ENCODE peak calls at places on chromosomes 12 and 14, in six cellular contexts. E, H, S, V, U and B are unnamed samples.

GRCh38 chr12:127531561-127531960 is 735.4 kb upstream of the TMEM132C start:
- DNase-seq in S (no peak), E (no peak), H (no peak), V (no peak), U (no peak), B (no peak)

GRCh38 chr14:94771191-94771905 is 1.4 kb upstream of the GSC start:
- DNase-seq in U (no peak), V (no peak), H (no peak), S (no peak), E (no peak), B (no peak)

GRCh38 chr14:59895721-59896120 is 24.2 kb upstream of the LRRC9 start:
- DNase-seq in U (no peak), E (no peak), V (no peak), S (no peak), H (no peak), B (no peak)

GRCh38 chr14:68631691-68632590 is 160.9 kb downstream of the ZFP36L1 start:
- DNase-seq in V (no peak), U (no peak), S (no peak), E (no peak), H (no peak), B (no peak)

GRCh38 chr12:31585271-31585670 is 5.7 kb downstream of the DENND5B start:
- DNase-seq in U (no peak), E (no peak), V (peak), H (peak), S (no peak), B (no peak)

GRCh38 chr12:49225551-49226166 is 36.8 kb upstream of the TUBA1A start:
- DNase-seq in S (no peak), V (peak), U (no peak), E (peak), H (peak), B (no peak)

GRCh38 chr12:27148373-27148772 is 66.0 kb upstream of the C12orf71 start:
- DNase-seq in S (no peak), E (no peak), H (no peak), U (no peak), V (no peak), B (no peak)

GRCh38 chr12:130555628-130556485 is 160.2 kb downstream of the RIMBP2 start:
- DNase-seq in S (no peak), U (no peak), E (no peak), V (no peak), H (no peak), B (no peak)

GRCh38 chr12:57852195-57852594 is 5.7 kb upstream of the CTDSP2 start:
- DNase-seq in V (no peak), S (no peak), E (peak), H (no peak), U (no peak), B (no peak)

GRCh38 chr14:72515779-72516770 is 377.8 kb downstream of the DPF3 start:
- DNase-seq in S (peak), E (peak), U (no peak), V (peak), H (peak), B (no peak)

GRCh38 chr12:96445743-96446655 is 43.4 kb upstream of the CFAP54 start:
- DNase-seq in E (no peak), V (peak), H (peak), U (no peak), S (no peak), B (peak)

GRCh38 chr14:88013750-88014349 is 8.9 kb downstream of the GPR65 start:
- DNase-seq in V (peak), S (peak), E (peak), U (peak), H (peak), B (peak)

GRCh38 chr12:3281588-3282150 is 204.5 kb downstream of the TSPAN9 start:
- DNase-seq in V (no peak), E (no peak), S (no peak), H (no peak), U (no peak), B (no peak)

GRCh38 chr12:96210376-96211055 is 16.3 kb downstream of the ELK3 start:
- DNase-seq in U (no peak), H (no peak), S (peak), E (peak), V (no peak), B (no peak)

GRCh38 chr14:92490239-92490959 is 23.2 kb upstream of the RIN3 start:
- DNase-seq in E (no peak), S (peak), V (no peak), H (peak), U (no peak), B (no peak)

GRCh38 chr12:9647825-9648700 is 21.4 kb upstream of the CLEC2D start:
- DNase-seq in U (peak), E (peak), V (peak), H (peak), S (peak), B (peak)

GRCh38 chr12:83841620-83842019 is 1071.0 kb downstream of the SLC6A15 start:
- DNase-seq in H (no peak), E (no peak), S (no peak), U (no peak), V (peak), B (peak)

GRCh38 chr14:92040431-92041040 is 677 bp upstream of the TRIP11 start:
- DNase-seq in V (peak), U (no peak), S (no peak), E (no peak), H (peak), B (peak)

GRCh38 chr14:77204457-77204796 is 22.8 kb downstream of the TMEM63C start:
- DNase-seq in E (no peak), S (no peak), U (no peak), V (no peak), H (no peak), B (no peak)

GRCh38 chr14:53458368-53458814 is 305.3 kb upstream of the DDHD1 start:
- DNase-seq in U (no peak), S (no peak), H (peak), E (no peak), V (peak), B (peak)

GRCh38 chr12:117685115-117685926 is 283.5 kb downstream of the KSR2 start:
- DNase-seq in E (peak), S (no peak), U (peak), V (peak), H (no peak), B (no peak)

GRCh38 chr12:66118240-66118891 is 12.2 kb downstream of the LLPH start:
- DNase-seq in U (no peak), S (no peak), V (no peak), E (no peak), H (peak), B (peak)

GRCh38 chr14:96986701-96987474 is 189.7 kb downstream of the VRK1 start:
- DNase-seq in S (no peak), V (no peak), U (no peak), E (no peak), H (no peak), B (no peak)

GRCh38 chr12:4274396-4274959 is 916 bp downstream of the CCND2 start:
- DNase-seq in V (no peak), H (no peak), E (peak), S (no peak), U (no peak), B (no peak)

GRCh38 chr12:52498971-52499370 is 5.9 kb upstream of the KRT6A start:
- DNase-seq in E (no peak), U (no peak), S (no peak), V (no peak), H (no peak), B (no peak)

GRCh38 chr14:72341686-72342085 is 409.5 kb downstream of the RGS6 start:
- DNase-seq in E (no peak), S (no peak), U (no peak), H (no peak), V (no peak), B (no peak)

GRCh38 chr12:51341259-51342007 is 5.0 kb downstream of the CELA1 start:
- DNase-seq in V (peak), E (peak), S (peak), H (peak), U (peak), B (peak)

DNA sequence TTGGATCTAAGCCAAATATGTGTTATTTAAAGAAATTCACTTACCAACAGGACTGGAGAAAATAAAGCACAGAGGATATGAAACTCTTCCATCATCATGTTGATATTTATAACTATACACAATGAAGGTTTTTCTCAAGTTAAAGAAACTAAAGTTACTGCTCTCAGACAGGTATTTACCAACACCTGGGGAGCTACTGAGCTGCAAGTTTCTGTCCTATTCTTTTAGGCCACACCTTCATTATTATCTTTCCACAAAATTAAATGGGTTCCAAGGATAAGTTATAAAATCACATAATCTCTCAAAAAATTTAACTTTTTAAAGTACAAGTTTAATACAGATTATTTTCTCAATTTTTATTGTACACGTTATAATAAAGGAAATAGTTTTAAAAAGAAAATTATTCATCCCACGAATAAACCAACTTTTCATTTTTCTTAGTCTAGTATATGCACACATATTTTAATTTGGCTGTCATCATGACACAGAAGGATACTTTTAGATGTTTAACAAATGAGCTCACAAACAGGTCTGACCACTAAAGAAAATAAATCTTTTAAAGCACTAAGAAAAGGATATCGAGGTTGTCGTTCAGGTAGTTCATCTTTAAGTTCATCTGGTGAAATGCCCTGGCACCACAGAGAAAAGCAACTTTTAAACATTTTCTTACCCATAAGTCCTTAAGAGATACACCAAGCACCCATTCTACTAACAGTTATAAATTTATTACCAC is 7.8 kb downstream of the GMFB start:
- DNase-seq in V (no peak), H (no peak), S (no peak), E (no peak), U (no peak), B (peak)
- TF ChIP-seq CTCF in V (no peak), H (no peak), S (no peak), E (no peak), U (no peak), B (no peak)

DNA sequence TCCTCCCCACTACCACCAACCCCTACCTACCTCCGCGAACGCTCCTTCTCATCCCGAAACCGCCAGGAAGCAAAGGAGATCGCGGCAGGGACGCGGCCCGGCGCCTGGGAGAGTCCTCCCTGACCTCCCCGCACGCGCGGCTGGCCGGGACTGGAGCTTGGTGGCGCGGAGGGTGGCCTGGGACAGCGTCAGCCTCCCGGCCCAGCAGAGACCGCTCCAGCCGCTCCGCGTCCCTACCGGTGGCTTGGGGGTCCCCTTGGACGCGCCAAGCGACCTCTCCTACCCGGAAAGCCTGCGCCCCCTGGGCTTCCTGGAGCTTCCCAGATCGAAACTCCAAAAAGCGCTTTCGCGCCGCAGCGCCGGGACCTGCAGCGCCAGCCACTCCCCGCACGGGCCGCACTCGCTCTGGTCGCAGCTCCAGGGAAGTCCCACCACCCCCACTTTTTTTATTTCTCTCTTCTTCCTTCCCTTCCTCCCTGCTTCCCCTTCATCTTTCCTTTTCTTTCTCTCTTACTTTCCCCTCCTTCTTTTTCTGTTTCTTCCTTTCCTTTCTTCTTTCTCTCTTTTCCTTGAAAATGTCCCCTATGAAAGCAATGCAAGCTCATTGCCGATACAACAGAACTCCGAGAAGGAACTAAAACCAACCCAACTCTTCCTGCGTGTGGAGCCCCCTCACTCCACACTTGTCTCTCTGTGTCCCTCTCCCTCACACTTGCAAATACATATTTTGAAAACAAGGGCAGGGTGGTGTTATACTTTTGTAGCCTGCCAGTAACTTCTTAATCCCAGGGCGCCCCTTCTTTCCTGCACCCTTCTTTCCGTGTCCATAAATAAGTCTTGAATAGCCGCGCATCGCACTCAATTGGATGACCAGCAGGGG is 3.8 kb downstream of the DIO3 start:
- DNase-seq in H (no peak), S (no peak), U (no peak), E (peak), V (no peak), B (no peak)
- H3K4me3 ChIP-seq in H (no peak), S (no peak), U (peak), E (no peak), V (no peak), B (no peak)

GRCh38 chr14:22886500-22887259 is 3.7 kb downstream of the REM2 start:
- DNase-seq in E (peak), H (peak), V (peak), U (peak), S (peak), B (peak)
- TF ChIP-seq CTCF in E (no peak), H (peak), V (no peak), U (no peak), S (no peak), B (peak)

GRCh38 chr12:6822461-6823135 is 977 bp downstream of the GPR162 start:
- DNase-seq in H (no peak), S (no peak), V (no peak), U (no peak), E (no peak), B (no peak)

GRCh38 chr12:6819069-6820030 is 2.3 kb upstream of the GPR162 start:
- DNase-seq in S (no peak), H (no peak), V (no peak), U (no peak), E (no peak), B (no peak)

GRCh38 chr12:6821674-6822433 is at the start of gene GPR162:
- DNase-seq in V (peak), S (no peak), U (peak), E (peak), H (peak), B (peak)

GRCh38 chr12:6820171-6820570 is 1.4 kb upstream of the GPR162 start:
- DNase-seq in U (no peak), V (no peak), H (no peak), E (no peak), S (no peak), B (no peak)

DNA sequence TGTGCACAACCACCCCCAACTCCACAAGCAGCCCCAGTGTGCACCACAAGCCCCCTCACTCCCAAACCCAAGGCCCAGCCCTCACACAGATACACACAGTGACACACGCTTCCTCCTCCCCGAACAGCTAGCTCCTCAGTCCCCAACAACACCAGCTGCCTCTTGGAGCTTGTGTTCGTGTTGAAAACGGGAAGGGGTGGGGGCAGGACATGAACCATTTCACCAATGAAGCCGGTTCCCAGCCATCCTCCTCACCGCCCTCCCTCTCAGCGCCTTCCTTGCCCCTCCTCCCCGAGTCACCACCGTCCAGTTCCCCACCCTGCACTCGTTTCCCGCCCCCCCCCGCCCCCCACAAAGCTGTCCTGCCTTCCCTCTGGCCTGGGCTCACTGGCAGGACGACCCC is 349 bp upstream of the GPR162 start:
- DNase-seq in E (no peak), H (peak), V (peak), U (peak), S (peak), B (peak)
- H3K4me3 ChIP-seq in E (no peak), H (peak), V (peak), U (peak), S (peak), B (peak)

GRCh38 chr12:64889434-64890216 is 65.2 kb downstream of the TBC1D30 start:
- DNase-seq in H (peak), E (no peak), S (no peak), U (no peak), V (no peak), B (peak)
- TF ChIP-seq CTCF in H (no peak), E (no peak), S (no peak), U (no peak), V (no peak), B (no peak)

GRCh38 chr14:90399541-90400444 is 3.0 kb downstream of the CALM1 start:
- DNase-seq in V (peak), S (peak), E (peak), H (peak), U (peak), B (peak)
- H3K4me3 ChIP-seq in V (peak), S (peak), E (no peak), H (no peak), U (no peak), B (peak)

GRCh38 chr12:102880783-102881182 is 36.3 kb downstream of the PAH start:
- DNase-seq in U (no peak), V (no peak), H (no peak), S (no peak), E (no peak), B (no peak)

GRCh38 chr12:102876883-102877282 is 40.2 kb downstream of the PAH start:
- DNase-seq in S (no peak), V (no peak), U (no peak), H (no peak), E (no peak), B (no peak)

GRCh38 chr12:102874819-102875218 is 42.2 kb downstream of the PAH start:
- DNase-seq in E (no peak), S (peak), U (peak), H (no peak), V (no peak), B (no peak)

GRCh38 chr12:102883204-102883799 is 33.7 kb downstream of the PAH start:
- DNase-seq in S (peak), V (peak), H (no peak), U (peak), E (peak), B (peak)

DNA sequence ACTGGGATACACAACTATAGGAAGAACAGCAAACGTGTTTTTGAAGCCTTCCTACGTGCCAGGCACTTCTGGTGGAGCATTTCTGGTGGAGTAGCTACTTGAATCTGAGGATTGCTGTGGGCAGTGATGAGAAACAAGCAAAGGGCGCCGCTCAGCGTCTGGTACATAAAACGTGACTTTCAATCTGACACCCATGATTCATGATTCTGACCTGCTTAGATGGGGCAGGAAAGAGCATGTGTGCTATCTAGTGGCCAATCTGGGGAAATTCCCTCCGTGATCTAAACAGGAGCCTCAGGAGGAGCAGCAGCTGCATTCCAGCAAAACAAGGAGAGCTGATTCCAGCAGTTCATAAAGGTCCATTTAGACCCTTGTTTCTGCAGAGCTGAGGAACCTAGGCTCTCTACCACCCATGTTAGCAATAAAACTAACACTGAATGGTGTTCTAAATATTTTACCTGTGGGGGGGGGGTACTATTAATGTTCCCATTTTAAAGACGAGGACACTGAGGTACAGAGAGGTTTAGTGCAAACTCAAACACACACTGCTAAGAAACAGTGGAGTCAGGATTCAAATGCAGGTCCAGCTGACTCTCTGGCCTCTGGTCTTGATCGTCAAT is 37.8 kb downstream of the PAH start:
- DNase-seq in H (peak), V (no peak), U (peak), E (no peak), S (peak), B (peak)
- TF ChIP-seq CTCF in H (peak), V (no peak), U (no peak), E (no peak), S (peak), B (peak)

GRCh38 chr12:20452496-20452895 is 84.2 kb downstream of the PDE3A start:
- DNase-seq in V (no peak), E (no peak), U (no peak), H (no peak), S (no peak), B (no peak)

GRCh38 chr12:20448781-20449180 is 80.4 kb downstream of the PDE3A start:
- DNase-seq in E (no peak), S (no peak), V (no peak), U (no peak), H (no peak), B (no peak)

GRCh38 chr12:20453756-20454310 is 85.5 kb downstream of the PDE3A start:
- DNase-seq in V (no peak), S (no peak), E (no peak), U (no peak), H (no peak), B (no peak)

GRCh38 chr12:20451759-20452158 is 83.4 kb downstream of the PDE3A start:
- DNase-seq in S (no peak), U (no peak), V (peak), E (no peak), H (peak), B (no peak)

GRCh38 chr12:20450591-20450990 is 82.3 kb downstream of the PDE3A start:
- DNase-seq in E (no peak), V (peak), S (no peak), U (no peak), H (no peak), B (no peak)
- H3K4me3 ChIP-seq in E (no peak), V (no peak), S (no peak), U (no peak), H (no peak), B (no peak)